ENCODE peak calls at places on chromosomes 3 and 15, in eight cellular contexts. One of them, this sample, is unnamed.

GRCh38 chr15:57570994-57571393 is 20.7 kb upstream of the MYZAP start:
- DNase-seq in SJSA1: no peak
- DNase-seq in stimulated activated CD4-positive, alpha-beta T cell treated with anti-CD3 and anti-CD28 coated beads, Interleukin-2, amount 100 ng/mL, for 48 hours: no peak
- DNase-seq in activated T-helper 2 cell treated with anti-CD3 and anti-CD28 coated beads, Interferon-gamma antibody, Interleukin-2, Interleukin-4, amounts not matched to agents 10 μg/mL and 5 μg/mL and 100 μg/mL, durations not matched to agents 14 hours and 24 hours and 36 hours: no peak
- DNase-seq in T-helper 1 cell: no peak
- DNase-seq in osteocyte: no peak
- DNase-seq in IMR-90: peak
- DNase-seq in kidney glomerular epithelial cell: peak
- DNase-seq in this sample: no peak

GRCh38 chr15:78361956-78362506 is 21.9 kb downstream of the CRABP1 start:
- DNase-seq in SJSA1: no peak
- DNase-seq in T-helper 1 cell: no peak
- DNase-seq in IMR-90: no peak
- DNase-seq in kidney glomerular epithelial cell: no peak
- DNase-seq in activated T-helper 2 cell treated with anti-CD3 and anti-CD28 coated beads, Interferon-gamma antibody, Interleukin-2, Interleukin-4, amounts not matched to agents 10 μg/mL and 5 μg/mL and 100 μg/mL, durations not matched to agents 14 hours and 24 hours and 36 hours: no peak
- DNase-seq in stimulated activated CD4-positive, alpha-beta T cell treated with anti-CD3 and anti-CD28 coated beads, Interleukin-2, amount 100 ng/mL, for 48 hours: no peak
- DNase-seq in osteocyte: no peak
- DNase-seq in this sample: no peak

GRCh38 chr3:43038010-43038409 is 58.9 kb downstream of the GASK1A start:
- DNase-seq in SJSA1: no peak
- DNase-seq in activated T-helper 2 cell treated with anti-CD3 and anti-CD28 coated beads, Interferon-gamma antibody, Interleukin-2, Interleukin-4, amounts not matched to agents 10 μg/mL and 5 μg/mL and 100 μg/mL, durations not matched to agents 14 hours and 24 hours and 36 hours: no peak
- DNase-seq in T-helper 1 cell: peak
- DNase-seq in stimulated activated CD4-positive, alpha-beta T cell treated with anti-CD3 and anti-CD28 coated beads, Interleukin-2, amount 100 ng/mL, for 48 hours: no peak
- DNase-seq in kidney glomerular epithelial cell: no peak
- DNase-seq in osteocyte: no peak
- DNase-seq in IMR-90: no peak
- DNase-seq in this sample: no peak

GRCh38 chr3:37173806-37174205 is 576 bp downstream of the LRRFIP2 start:
- DNase-seq in stimulated activated CD4-positive, alpha-beta T cell treated with anti-CD3 and anti-CD28 coated beads, Interleukin-2, amount 100 ng/mL, for 48 hours: no peak
- DNase-seq in osteocyte: no peak
- DNase-seq in IMR-90: no peak
- DNase-seq in kidney glomerular epithelial cell: no peak
- DNase-seq in SJSA1: no peak
- DNase-seq in activated T-helper 2 cell treated with anti-CD3 and anti-CD28 coated beads, Interferon-gamma antibody, Interleukin-2, Interleukin-4, amounts not matched to agents 10 μg/mL and 5 μg/mL and 100 μg/mL, durations not matched to agents 14 hours and 24 hours and 36 hours: no peak
- DNase-seq in T-helper 1 cell: no peak
- DNase-seq in this sample: no peak

GRCh38 chr3:118818386-118818785 is 216.3 kb downstream of the IGSF11 start:
- DNase-seq in kidney glomerular epithelial cell: peak
- DNase-seq in activated T-helper 2 cell treated with anti-CD3 and anti-CD28 coated beads, Interferon-gamma antibody, Interleukin-2, Interleukin-4, amounts not matched to agents 10 μg/mL and 5 μg/mL and 100 μg/mL, durations not matched to agents 14 hours and 24 hours and 36 hours: no peak
- DNase-seq in stimulated activated CD4-positive, alpha-beta T cell treated with anti-CD3 and anti-CD28 coated beads, Interleukin-2, amount 100 ng/mL, for 48 hours: no peak
- DNase-seq in SJSA1: peak
- DNase-seq in osteocyte: no peak
- DNase-seq in T-helper 1 cell: no peak
- DNase-seq in IMR-90: peak
- DNase-seq in this sample: no peak

GRCh38 chr3:95172549-95172948 is 1109.7 kb downstream of the NSUN3 start:
- DNase-seq in SJSA1: no peak
- DNase-seq in stimulated activated CD4-positive, alpha-beta T cell treated with anti-CD3 and anti-CD28 coated beads, Interleukin-2, amount 100 ng/mL, for 48 hours: no peak
- DNase-seq in activated T-helper 2 cell treated with anti-CD3 and anti-CD28 coated beads, Interferon-gamma antibody, Interleukin-2, Interleukin-4, amounts not matched to agents 10 μg/mL and 5 μg/mL and 100 μg/mL, durations not matched to agents 14 hours and 24 hours and 36 hours: no peak
- DNase-seq in T-helper 1 cell: no peak
- DNase-seq in IMR-90: no peak
- DNase-seq in kidney glomerular epithelial cell: peak
- DNase-seq in osteocyte: no peak
- DNase-seq in this sample: no peak

GRCh38 chr15:79329186-79329611 is 18.3 kb downstream of the TMED3 start:
- DNase-seq in kidney glomerular epithelial cell: no peak
- DNase-seq in osteocyte: no peak
- DNase-seq in IMR-90: peak
- DNase-seq in stimulated activated CD4-positive, alpha-beta T cell treated with anti-CD3 and anti-CD28 coated beads, Interleukin-2, amount 100 ng/mL, for 48 hours: no peak
- DNase-seq in T-helper 1 cell: no peak
- DNase-seq in activated T-helper 2 cell treated with anti-CD3 and anti-CD28 coated beads, Interferon-gamma antibody, Interleukin-2, Interleukin-4, amounts not matched to agents 10 μg/mL and 5 μg/mL and 100 μg/mL, durations not matched to agents 14 hours and 24 hours and 36 hours: no peak
- DNase-seq in SJSA1: peak
- DNase-seq in this sample: no peak

GRCh38 chr3:173275740-173276139 is 121.8 kb upstream of the NLGN1 start:
- DNase-seq in activated T-helper 2 cell treated with anti-CD3 and anti-CD28 coated beads, Interferon-gamma antibody, Interleukin-2, Interleukin-4, amounts not matched to agents 10 μg/mL and 5 μg/mL and 100 μg/mL, durations not matched to agents 14 hours and 24 hours and 36 hours: no peak
- DNase-seq in T-helper 1 cell: no peak
- DNase-seq in SJSA1: no peak
- DNase-seq in stimulated activated CD4-positive, alpha-beta T cell treated with anti-CD3 and anti-CD28 coated beads, Interleukin-2, amount 100 ng/mL, for 48 hours: no peak
- DNase-seq in IMR-90: no peak
- DNase-seq in kidney glomerular epithelial cell: no peak
- DNase-seq in osteocyte: no peak
- DNase-seq in this sample: no peak

GRCh38 chr15:67290319-67290718 is 35.7 kb downstream of the IQCH start:
- DNase-seq in osteocyte: no peak
- DNase-seq in activated T-helper 2 cell treated with anti-CD3 and anti-CD28 coated beads, Interferon-gamma antibody, Interleukin-2, Interleukin-4, amounts not matched to agents 10 μg/mL and 5 μg/mL and 100 μg/mL, durations not matched to agents 14 hours and 24 hours and 36 hours: no peak
- DNase-seq in T-helper 1 cell: no peak
- DNase-seq in kidney glomerular epithelial cell: no peak
- DNase-seq in stimulated activated CD4-positive, alpha-beta T cell treated with anti-CD3 and anti-CD28 coated beads, Interleukin-2, amount 100 ng/mL, for 48 hours: no peak
- DNase-seq in IMR-90: no peak
- DNase-seq in SJSA1: no peak
- DNase-seq in this sample: no peak

GRCh38 chr3:52225452-52226228 is at the start of gene TLR9:
- DNase-seq in T-helper 1 cell: no peak
- DNase-seq in kidney glomerular epithelial cell: no peak
- DNase-seq in SJSA1: no peak
- DNase-seq in stimulated activated CD4-positive, alpha-beta T cell treated with anti-CD3 and anti-CD28 coated beads, Interleukin-2, amount 100 ng/mL, for 48 hours: no peak
- DNase-seq in osteocyte: peak
- DNase-seq in activated T-helper 2 cell treated with anti-CD3 and anti-CD28 coated beads, Interferon-gamma antibody, Interleukin-2, Interleukin-4, amounts not matched to agents 10 μg/mL and 5 μg/mL and 100 μg/mL, durations not matched to agents 14 hours and 24 hours and 36 hours: no peak
- DNase-seq in IMR-90: no peak
- DNase-seq in this sample: no peak

GRCh38 chr3:49422379-49423248 is at the start of gene AMT:
- DNase-seq in IMR-90: peak
- DNase-seq in T-helper 1 cell: no peak
- DNase-seq in SJSA1: no peak
- DNase-seq in osteocyte: no peak
- DNase-seq in kidney glomerular epithelial cell: no peak
- DNase-seq in activated T-helper 2 cell treated with anti-CD3 and anti-CD28 coated beads, Interferon-gamma antibody, Interleukin-2, Interleukin-4, amounts not matched to agents 10 μg/mL and 5 μg/mL and 100 μg/mL, durations not matched to agents 14 hours and 24 hours and 36 hours: no peak
- DNase-seq in stimulated activated CD4-positive, alpha-beta T cell treated with anti-CD3 and anti-CD28 coated beads, Interleukin-2, amount 100 ng/mL, for 48 hours: no peak
- DNase-seq in this sample: peak

GRCh38 chr15:66161108-66161507 is 92.4 kb downstream of the MEGF11 start:
- DNase-seq in stimulated activated CD4-positive, alpha-beta T cell treated with anti-CD3 and anti-CD28 coated beads, Interleukin-2, amount 100 ng/mL, for 48 hours: no peak
- DNase-seq in osteocyte: no peak
- DNase-seq in SJSA1: no peak
- DNase-seq in kidney glomerular epithelial cell: no peak
- DNase-seq in T-helper 1 cell: no peak
- DNase-seq in IMR-90: no peak
- DNase-seq in activated T-helper 2 cell treated with anti-CD3 and anti-CD28 coated beads, Interferon-gamma antibody, Interleukin-2, Interleukin-4, amounts not matched to agents 10 μg/mL and 5 μg/mL and 100 μg/mL, durations not matched to agents 14 hours and 24 hours and 36 hours: no peak
- DNase-seq in this sample: no peak

GRCh38 chr3:74582982-74583381 is 31.5 kb downstream of the CNTN3 start:
- DNase-seq in SJSA1: no peak
- DNase-seq in kidney glomerular epithelial cell: no peak
- DNase-seq in osteocyte: no peak
- DNase-seq in IMR-90: no peak
- DNase-seq in T-helper 1 cell: no peak
- DNase-seq in stimulated activated CD4-positive, alpha-beta T cell treated with anti-CD3 and anti-CD28 coated beads, Interleukin-2, amount 100 ng/mL, for 48 hours: no peak
- DNase-seq in activated T-helper 2 cell treated with anti-CD3 and anti-CD28 coated beads, Interferon-gamma antibody, Interleukin-2, Interleukin-4, amounts not matched to agents 10 μg/mL and 5 μg/mL and 100 μg/mL, durations not matched to agents 14 hours and 24 hours and 36 hours: no peak
- DNase-seq in this sample: no peak

GRCh38 chr15:65332662-65333440 is 28.4 kb downstream of the RNU5B-1 start:
- DNase-seq in SJSA1: no peak
- DNase-seq in stimulated activated CD4-positive, alpha-beta T cell treated with anti-CD3 and anti-CD28 coated beads, Interleukin-2, amount 100 ng/mL, for 48 hours: no peak
- DNase-seq in IMR-90: no peak
- DNase-seq in osteocyte: no peak
- DNase-seq in kidney glomerular epithelial cell: no peak
- DNase-seq in activated T-helper 2 cell treated with anti-CD3 and anti-CD28 coated beads, Interferon-gamma antibody, Interleukin-2, Interleukin-4, amounts not matched to agents 10 μg/mL and 5 μg/mL and 100 μg/mL, durations not matched to agents 14 hours and 24 hours and 36 hours: no peak
- DNase-seq in T-helper 1 cell: no peak
- DNase-seq in this sample: peak

GRCh38 chr3:150497956-150498355 is 48.3 kb downstream of the SERP1 start:
- DNase-seq in kidney glomerular epithelial cell: no peak
- DNase-seq in T-helper 1 cell: no peak
- DNase-seq in osteocyte: no peak
- DNase-seq in activated T-helper 2 cell treated with anti-CD3 and anti-CD28 coated beads, Interferon-gamma antibody, Interleukin-2, Interleukin-4, amounts not matched to agents 10 μg/mL and 5 μg/mL and 100 μg/mL, durations not matched to agents 14 hours and 24 hours and 36 hours: no peak
- DNase-seq in SJSA1: peak
- DNase-seq in IMR-90: peak
- DNase-seq in stimulated activated CD4-positive, alpha-beta T cell treated with anti-CD3 and anti-CD28 coated beads, Interleukin-2, amount 100 ng/mL, for 48 hours: no peak
- DNase-seq in this sample: no peak

GRCh38 chr3:12946661-12947316 is 105.4 kb upstream of the RPL32 start:
- DNase-seq in kidney glomerular epithelial cell: no peak
- DNase-seq in activated T-helper 2 cell treated with anti-CD3 and anti-CD28 coated beads, Interferon-gamma antibody, Interleukin-2, Interleukin-4, amounts not matched to agents 10 μg/mL and 5 μg/mL and 100 μg/mL, durations not matched to agents 14 hours and 24 hours and 36 hours: no peak
- DNase-seq in osteocyte: no peak
- DNase-seq in stimulated activated CD4-positive, alpha-beta T cell treated with anti-CD3 and anti-CD28 coated beads, Interleukin-2, amount 100 ng/mL, for 48 hours: no peak
- DNase-seq in SJSA1: no peak
- DNase-seq in IMR-90: no peak
- DNase-seq in T-helper 1 cell: no peak
- DNase-seq in this sample: no peak

GRCh38 chr3:160400631-160401150 is 1.2 kb downstream of the SMC4 start:
- DNase-seq in stimulated activated CD4-positive, alpha-beta T cell treated with anti-CD3 and anti-CD28 coated beads, Interleukin-2, amount 100 ng/mL, for 48 hours: peak
- DNase-seq in IMR-90: no peak
- DNase-seq in osteocyte: peak
- DNase-seq in activated T-helper 2 cell treated with anti-CD3 and anti-CD28 coated beads, Interferon-gamma antibody, Interleukin-2, Interleukin-4, amounts not matched to agents 10 μg/mL and 5 μg/mL and 100 μg/mL, durations not matched to agents 14 hours and 24 hours and 36 hours: peak
- DNase-seq in kidney glomerular epithelial cell: no peak
- DNase-seq in SJSA1: peak
- DNase-seq in T-helper 1 cell: no peak
- DNase-seq in this sample: peak

GRCh38 chr3:60803156-60803555 is 448.1 kb downstream of the FHIT start:
- DNase-seq in kidney glomerular epithelial cell: no peak
- DNase-seq in stimulated activated CD4-positive, alpha-beta T cell treated with anti-CD3 and anti-CD28 coated beads, Interleukin-2, amount 100 ng/mL, for 48 hours: no peak
- DNase-seq in SJSA1: no peak
- DNase-seq in IMR-90: no peak
- DNase-seq in activated T-helper 2 cell treated with anti-CD3 and anti-CD28 coated beads, Interferon-gamma antibody, Interleukin-2, Interleukin-4, amounts not matched to agents 10 μg/mL and 5 μg/mL and 100 μg/mL, durations not matched to agents 14 hours and 24 hours and 36 hours: no peak
- DNase-seq in T-helper 1 cell: no peak
- DNase-seq in osteocyte: no peak
- DNase-seq in this sample: no peak

GRCh38 chr3:176967525-176967924 is 229.8 kb downstream of the TBL1XR1 start:
- DNase-seq in stimulated activated CD4-positive, alpha-beta T cell treated with anti-CD3 and anti-CD28 coated beads, Interleukin-2, amount 100 ng/mL, for 48 hours: no peak
- DNase-seq in osteocyte: no peak
- DNase-seq in IMR-90: peak
- DNase-seq in SJSA1: no peak
- DNase-seq in activated T-helper 2 cell treated with anti-CD3 and anti-CD28 coated beads, Interferon-gamma antibody, Interleukin-2, Interleukin-4, amounts not matched to agents 10 μg/mL and 5 μg/mL and 100 μg/mL, durations not matched to agents 14 hours and 24 hours and 36 hours: no peak
- DNase-seq in T-helper 1 cell: no peak
- DNase-seq in kidney glomerular epithelial cell: no peak
- DNase-seq in this sample: no peak

GRCh38 chr3:173770011-173770410 is 372.5 kb downstream of the NLGN1 start:
- DNase-seq in activated T-helper 2 cell treated with anti-CD3 and anti-CD28 coated beads, Interferon-gamma antibody, Interleukin-2, Interleukin-4, amounts not matched to agents 10 μg/mL and 5 μg/mL and 100 μg/mL, durations not matched to agents 14 hours and 24 hours and 36 hours: no peak
- DNase-seq in stimulated activated CD4-positive, alpha-beta T cell treated with anti-CD3 and anti-CD28 coated beads, Interleukin-2, amount 100 ng/mL, for 48 hours: no peak
- DNase-seq in IMR-90: peak
- DNase-seq in osteocyte: no peak
- DNase-seq in T-helper 1 cell: no peak
- DNase-seq in kidney glomerular epithelial cell: no peak
- DNase-seq in SJSA1: no peak
- DNase-seq in this sample: no peak

GRCh38 chr3:152109038-152109437 is 159.7 kb upstream of the MBNL1 start:
- DNase-seq in activated T-helper 2 cell treated with anti-CD3 and anti-CD28 coated beads, Interferon-gamma antibody, Interleukin-2, Interleukin-4, amounts not matched to agents 10 μg/mL and 5 μg/mL and 100 μg/mL, durations not matched to agents 14 hours and 24 hours and 36 hours: no peak
- DNase-seq in T-helper 1 cell: no peak
- DNase-seq in IMR-90: no peak
- DNase-seq in stimulated activated CD4-positive, alpha-beta T cell treated with anti-CD3 and anti-CD28 coated beads, Interleukin-2, amount 100 ng/mL, for 48 hours: no peak
- DNase-seq in kidney glomerular epithelial cell: no peak
- DNase-seq in osteocyte: no peak
- DNase-seq in SJSA1: no peak
- DNase-seq in this sample: no peak

GRCh38 chr3:172448661-172449467 is 608 bp upstream of the GHSR start:
- DNase-seq in activated T-helper 2 cell treated with anti-CD3 and anti-CD28 coated beads, Interferon-gamma antibody, Interleukin-2, Interleukin-4, amounts not matched to agents 10 μg/mL and 5 μg/mL and 100 μg/mL, durations not matched to agents 14 hours and 24 hours and 36 hours: no peak
- DNase-seq in T-helper 1 cell: no peak
- DNase-seq in SJSA1: no peak
- DNase-seq in kidney glomerular epithelial cell: no peak
- DNase-seq in stimulated activated CD4-positive, alpha-beta T cell treated with anti-CD3 and anti-CD28 coated beads, Interleukin-2, amount 100 ng/mL, for 48 hours: no peak
- DNase-seq in IMR-90: no peak
- DNase-seq in osteocyte: no peak
- DNase-seq in this sample: peak

GRCh38 chr3:42262525-42262924 is 3.5 kb downstream of the CCK start:
- DNase-seq in activated T-helper 2 cell treated with anti-CD3 and anti-CD28 coated beads, Interferon-gamma antibody, Interleukin-2, Interleukin-4, amounts not matched to agents 10 μg/mL and 5 μg/mL and 100 μg/mL, durations not matched to agents 14 hours and 24 hours and 36 hours: no peak
- DNase-seq in SJSA1: no peak
- DNase-seq in osteocyte: no peak
- DNase-seq in kidney glomerular epithelial cell: peak
- DNase-seq in T-helper 1 cell: no peak
- DNase-seq in stimulated activated CD4-positive, alpha-beta T cell treated with anti-CD3 and anti-CD28 coated beads, Interleukin-2, amount 100 ng/mL, for 48 hours: no peak
- DNase-seq in IMR-90: peak
- DNase-seq in this sample: no peak

GRCh38 chr15:100849021-100849831 is 30.4 kb upstream of the ALDH1A3 start:
- DNase-seq in activated T-helper 2 cell treated with anti-CD3 and anti-CD28 coated beads, Interferon-gamma antibody, Interleukin-2, Interleukin-4, amounts not matched to agents 10 μg/mL and 5 μg/mL and 100 μg/mL, durations not matched to agents 14 hours and 24 hours and 36 hours: peak
- DNase-seq in IMR-90: peak
- DNase-seq in kidney glomerular epithelial cell: peak
- DNase-seq in SJSA1: peak
- DNase-seq in osteocyte: peak
- DNase-seq in T-helper 1 cell: peak
- DNase-seq in stimulated activated CD4-positive, alpha-beta T cell treated with anti-CD3 and anti-CD28 coated beads, Interleukin-2, amount 100 ng/mL, for 48 hours: peak
- DNase-seq in this sample: peak

GRCh38 chr3:89606151-89606550 is 498.7 kb downstream of the EPHA3 start:
- DNase-seq in stimulated activated CD4-positive, alpha-beta T cell treated with anti-CD3 and anti-CD28 coated beads, Interleukin-2, amount 100 ng/mL, for 48 hours: no peak
- DNase-seq in IMR-90: peak
- DNase-seq in T-helper 1 cell: no peak
- DNase-seq in osteocyte: no peak
- DNase-seq in SJSA1: no peak
- DNase-seq in kidney glomerular epithelial cell: no peak
- DNase-seq in activated T-helper 2 cell treated with anti-CD3 and anti-CD28 coated beads, Interferon-gamma antibody, Interleukin-2, Interleukin-4, amounts not matched to agents 10 μg/mL and 5 μg/mL and 100 μg/mL, durations not matched to agents 14 hours and 24 hours and 36 hours: no peak
- DNase-seq in this sample: no peak

GRCh38 chr3:128360705-128361271 is 105.9 kb downstream of the DNAJB8 start:
- DNase-seq in IMR-90: no peak
- DNase-seq in SJSA1: peak
- DNase-seq in kidney glomerular epithelial cell: peak
- DNase-seq in T-helper 1 cell: no peak
- DNase-seq in stimulated activated CD4-positive, alpha-beta T cell treated with anti-CD3 and anti-CD28 coated beads, Interleukin-2, amount 100 ng/mL, for 48 hours: no peak
- DNase-seq in activated T-helper 2 cell treated with anti-CD3 and anti-CD28 coated beads, Interferon-gamma antibody, Interleukin-2, Interleukin-4, amounts not matched to agents 10 μg/mL and 5 μg/mL and 100 μg/mL, durations not matched to agents 14 hours and 24 hours and 36 hours: no peak
- DNase-seq in osteocyte: no peak
- DNase-seq in this sample: no peak

GRCh38 chr3:133833267-133833666 is 27.7 kb downstream of the SRPRB start:
- DNase-seq in osteocyte: no peak
- DNase-seq in IMR-90: no peak
- DNase-seq in stimulated activated CD4-positive, alpha-beta T cell treated with anti-CD3 and anti-CD28 coated beads, Interleukin-2, amount 100 ng/mL, for 48 hours: no peak
- DNase-seq in T-helper 1 cell: no peak
- DNase-seq in kidney glomerular epithelial cell: no peak
- DNase-seq in activated T-helper 2 cell treated with anti-CD3 and anti-CD28 coated beads, Interferon-gamma antibody, Interleukin-2, Interleukin-4, amounts not matched to agents 10 μg/mL and 5 μg/mL and 100 μg/mL, durations not matched to agents 14 hours and 24 hours and 36 hours: no peak
- DNase-seq in SJSA1: no peak
- DNase-seq in this sample: no peak

This sample was measured in glutamatergic neuron.